ENCODE peak calls at places on chromosomes 13 and 19, in eight cellular contexts. B is naive thymus-derived CD4-positive, alpha-beta T cell; J is fibroblast of lung; E is Caco-2; R is cardiac muscle cell; A is thoracic aorta; Q is aorta; O is neural progenitor cell. S is an unnamed sample.

GRCh38 chr13:29933401-29933800 is 83.0 kb upstream of the UBL3 start:
- DNase-seq in B (no peak), J (no peak), E (no peak), R (no peak), A (no peak), Q (no peak), O (no peak), S (no peak)

GRCh38 chr19:14972676-14973075 is 7.0 kb downstream of the SLC1A6 start:
- DNase-seq in B (no peak), J (no peak), E (no peak), R (no peak), A (no peak), Q (no peak), O (no peak), S (no peak)

GRCh38 chr19:38686530-38686888 is 39.1 kb downstream of the ACTN4 start:
- DNase-seq in B (no peak), J (no peak), E (no peak), R (no peak), A (no peak), Q (no peak), O (no peak), S (no peak)

GRCh38 chr13:99307648-99308339 is 595 bp upstream of the GPR183 start:
- DNase-seq in B (peak; percentile 44), J (peak; percentile 90), E (no peak), R (peak; percentile 61), A (no peak), Q (peak; percentile 67), O (no peak), S (peak; percentile 74)

GRCh38 chr13:84192125-84192524 is 309.9 kb upstream of the SLITRK1 start:
- DNase-seq in B (no peak), J (peak; percentile 99), E (no peak), R (peak; percentile 78), A (no peak), Q (no peak), O (no peak), S (peak; percentile 67)

GRCh38 chr13:27354379-27354778 is 70.0 kb upstream of the GTF3A start:
- DNase-seq in B (no peak), J (peak; percentile 60), E (no peak), R (peak; percentile 43), A (no peak), Q (no peak), O (no peak), S (no peak)

GRCh38 chr19:29420065-29420464 is 105.7 kb upstream of the VSTM2B start:
- DNase-seq in B (no peak), J (no peak), E (no peak), R (no peak), A (no peak), Q (no peak), O (no peak), S (no peak)

GRCh38 chr13:20512042-20512683 is 13.5 kb downstream of the CRYL1 start:
- DNase-seq in B (no peak), J (no peak), E (peak; percentile 25), R (no peak), A (no peak), Q (no peak), O (peak; percentile 43), S (no peak)

GRCh38 chr13:23899555-23899954 is 2.3 kb upstream of the C1QTNF9B start:
- DNase-seq in B (peak; percentile 17), J (peak; percentile 52), E (peak; percentile 60), R (peak; percentile 59), A (no peak), Q (no peak), O (peak; percentile 34), S (no peak)

GRCh38 chr19:991174-991931 is 7.2 kb downstream of the WDR18 start:
- DNase-seq in B (peak; percentile 84), J (peak; percentile 22), E (peak; percentile 65), R (peak; percentile 54), A (no peak), Q (peak; percentile 50), O (peak; percentile 28), S (no peak)

GRCh38 chr13:97018029-97018819 is 23.9 kb upstream of the OXGR1 start:
- DNase-seq in B (no peak), J (peak; percentile 49), E (peak; percentile 59), R (peak; percentile 75), A (no peak), Q (no peak), O (peak; percentile 67), S (no peak)

GRCh38 chr13:36981156-36981743 is 17.9 kb downstream of the ALG5 start:
- DNase-seq in B (no peak), J (peak; percentile 53), E (no peak), R (peak; percentile 77), A (no peak), Q (no peak), O (peak; percentile 46), S (no peak)

GRCh38 chr13:99656843-99657506 is 155.7 kb downstream of the TM9SF2 start:
- DNase-seq in B (peak; percentile 72), J (no peak), E (no peak), R (no peak), A (no peak), Q (no peak), O (peak; percentile 27), S (no peak)

GRCh38 chr13:65592757-65593156 is 1637.4 kb downstream of the PCDH9 start:
- DNase-seq in B (no peak), J (peak; percentile 69), E (no peak), R (peak; percentile 63), A (no peak), Q (no peak), O (no peak), S (no peak)

GRCh38 chr13:103810026-103810425 is 743.8 kb upstream of the SLC10A2 start:
- DNase-seq in B (no peak), J (no peak), E (no peak), R (no peak), A (no peak), Q (no peak), O (no peak), S (no peak)

GRCh38 chr13:36998624-36999041 is 507 bp downstream of the ALG5 start:
- DNase-seq in B (peak; percentile 33), J (peak; percentile 7), E (peak; percentile 44), R (peak; percentile 8), A (no peak), Q (peak; percentile 59), O (peak; percentile 47), S (no peak)

GRCh38 chr13:99208185-99208584 is 7.5 kb downstream of the UBAC2 start:
- DNase-seq in B (no peak), J (no peak), E (no peak), R (no peak), A (no peak), Q (no peak), O (no peak), S (no peak)

GRCh38 chr13:32381539-32381938 is 46.4 kb downstream of the N4BP2L1 start:
- DNase-seq in B (no peak), J (peak; percentile 4), E (peak; percentile 42), R (peak; percentile 67), A (no peak), Q (no peak), O (peak; percentile 71), S (peak; percentile 5)

DNA sequence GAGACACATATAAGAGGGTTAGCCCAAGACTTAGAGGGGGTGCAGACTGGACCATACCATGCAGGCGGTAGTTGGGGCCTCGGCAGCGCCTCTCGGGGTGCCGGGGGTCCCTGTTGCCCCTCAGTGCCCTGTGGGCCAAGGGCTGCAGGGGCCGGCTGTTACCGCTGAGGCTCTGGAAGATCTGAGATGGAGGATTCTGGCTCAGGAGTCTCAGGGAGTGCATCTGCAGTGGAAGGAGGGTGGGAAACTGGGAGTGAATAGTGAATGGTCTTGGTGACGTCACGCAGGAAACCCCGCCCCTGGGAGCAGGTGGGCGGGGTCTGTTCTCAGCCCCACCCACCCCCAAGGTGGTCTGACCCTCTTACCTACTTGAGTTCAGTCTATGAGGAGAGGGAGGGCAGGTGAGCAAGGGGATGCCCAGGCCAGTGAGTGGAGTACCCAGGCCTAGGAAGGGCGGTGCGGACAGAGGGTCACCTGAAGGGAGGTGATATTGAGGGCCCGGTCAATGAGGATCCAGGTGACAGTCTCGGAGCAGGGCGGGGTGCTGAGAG is 1.7 kb upstream of the DBP start:
- DNase-seq in B (peak; percentile 32), J (no peak), E (peak; percentile 45), R (no peak), A (no peak), Q (no peak), O (no peak), S (no peak)
- H3K4me3 ChIP-seq in B (peak overlapping the region; percentile 77), J (peak overlapping the region; percentile 81), E (no peak overlapping the region), R (no peak overlapping the region), A (peak overlapping the region; percentile 90), Q (no peak overlapping the region), O (no peak overlapping the region), S (no peak overlapping the region)

DNA sequence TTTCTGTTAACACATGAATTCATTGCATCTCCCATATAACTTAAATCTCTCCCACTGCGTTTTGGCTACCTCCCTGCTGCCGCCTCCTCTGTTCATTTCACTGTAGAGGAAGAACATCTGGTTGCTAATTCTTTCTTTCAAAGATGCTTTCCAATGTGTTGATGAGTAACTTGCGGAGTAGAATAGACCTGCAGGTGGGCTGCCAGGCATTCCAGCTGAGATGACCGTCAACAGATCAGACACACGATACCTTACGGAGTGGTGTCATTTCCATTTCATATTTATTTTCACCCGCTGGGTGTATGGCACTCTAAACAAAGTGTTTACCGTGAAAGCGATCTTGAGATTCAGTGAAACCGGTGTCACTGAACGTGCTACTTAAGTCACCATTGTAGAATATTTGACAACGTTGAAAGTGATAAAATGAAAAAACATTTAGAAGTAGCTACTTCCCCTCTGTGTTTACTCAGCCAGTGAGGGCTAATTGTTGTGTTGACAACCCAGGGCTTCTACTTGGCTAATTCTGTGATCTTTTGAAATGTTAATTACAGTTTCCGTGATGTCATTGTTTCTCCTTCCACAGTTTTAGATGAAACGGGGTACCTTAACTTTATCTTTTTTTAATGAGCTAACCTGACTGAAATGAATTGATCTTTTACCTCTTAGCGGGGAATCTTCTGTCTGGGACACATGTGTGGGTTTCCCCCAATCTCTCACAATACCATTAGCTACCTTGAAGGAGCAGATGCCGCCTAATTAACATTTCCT is 228.5 kb upstream of the ARGLU1 start:
- DNase-seq in B (no peak), J (no peak), E (no peak), R (peak; percentile 2), A (no peak), Q (no peak), O (peak; percentile 83), S (no peak)
- H3K27me3 ChIP-seq in B (no peaks in the 10 kb centered on the region), J (no peaks in the 10 kb centered on the region), E (no peaks in the 10 kb centered on the region), R (peaks cover 15% of the 10 kb centered on the region), A (no peaks in the 10 kb centered on the region), Q (no peaks in the 10 kb centered on the region), O (no peaks in the 10 kb centered on the region), S (no peaks in the 10 kb centered on the region)

DNA sequence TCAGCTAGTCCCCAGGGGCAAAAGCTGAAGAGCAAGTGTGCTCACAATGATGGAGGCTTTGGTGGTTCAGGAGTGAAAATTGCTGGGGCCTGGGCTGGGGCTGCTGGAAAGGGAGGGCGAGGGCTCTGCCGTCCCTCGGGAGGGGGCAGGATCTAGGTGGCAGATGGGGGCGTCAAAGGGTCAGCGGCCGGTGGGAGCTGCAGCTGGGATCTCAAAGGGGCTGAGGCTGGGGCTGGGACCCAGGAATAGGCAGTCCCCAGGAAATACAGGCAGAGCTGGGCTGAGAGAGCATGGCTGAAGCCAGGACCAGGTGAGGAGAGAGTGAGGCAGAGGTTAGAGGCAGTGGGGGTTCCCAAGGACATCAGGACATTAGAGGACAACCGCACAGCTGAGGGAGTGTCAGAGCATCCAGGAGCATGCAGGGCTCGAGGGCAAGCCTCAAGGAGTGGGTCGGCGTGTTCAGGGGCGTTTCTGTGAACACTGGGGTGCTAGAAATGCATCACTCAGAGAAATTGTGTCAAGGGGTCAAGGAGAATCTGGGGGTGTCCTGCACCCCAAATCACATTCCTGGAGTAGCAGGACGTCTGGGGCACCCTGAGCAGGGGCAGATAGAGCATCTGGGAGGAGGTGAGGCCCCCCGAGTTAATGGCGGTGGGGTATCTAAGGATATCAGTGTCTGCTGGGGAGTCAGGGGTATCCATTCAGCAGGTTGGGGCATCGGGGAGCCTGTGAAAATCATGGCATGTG is 1.2 kb upstream of the SYNE4 start:
- DNase-seq in B (no peak), J (no peak), E (peak; percentile 16), R (no peak), A (no peak), Q (no peak), O (no peak), S (no peak)
- H3K4me3 ChIP-seq in B (peak overlapping the region; percentile 47), J (peak overlapping the region; percentile 19), E (peak overlapping the region; percentile 75), R (peak overlapping the region; percentile 16), A (peak overlapping the region; percentile 72), Q (no peak overlapping the region), O (peak overlapping the region; percentile 55), S (peak overlapping the region; percentile 31)

GRCh38 chr13:45602183-45602582 is 13.4 kb downstream of the ERICH6B start:
- DNase-seq in B (no peak), J (peak; percentile 12), E (no peak), R (peak; percentile 40), A (no peak), Q (no peak), O (no peak), S (no peak)
- H3K27me3 ChIP-seq in B (no peaks in the 10 kb centered on the region), J (peaks cover 3% of the 10 kb centered on the region), E (no peaks in the 10 kb centered on the region), R (peaks cover 4% of the 10 kb centered on the region), A (no peaks in the 10 kb centered on the region), Q (no peaks in the 10 kb centered on the region), O (no peaks in the 10 kb centered on the region), S (peaks cover 2% of the 10 kb centered on the region)